ENCODE peak calls at places on chromosomes 2 and 18, in nine cellular contexts. S, D, K, F, J, R, P, E and Z are unnamed samples.

GRCh38 chr2:37415128-37415817 is 70.8 kb downstream of the QPCT start:
- DNase-seq in P (peak), S (no peak), E (no peak), R (no peak), F (peak), D (peak), J (peak), K (no peak), Z (no peak)

GRCh38 chr18:44793685-44794084 is 113.0 kb downstream of the SETBP1 start:
- DNase-seq in P (no peak), R (no peak), D (no peak), K (no peak), J (no peak), E (no peak), F (no peak), S (no peak), Z (no peak)

GRCh38 chr2:158456309-158457066 is at the start of the genes CCDC148 and PKP4:
- DNase-seq in R (peak), F (peak), J (peak), S (peak), K (peak), P (peak), D (peak), E (peak), Z (peak)

GRCh38 chr2:23777857-23778256 is 149.1 kb downstream of the ATAD2B start:
- DNase-seq in E (no peak), P (no peak), D (no peak), K (no peak), J (no peak), S (no peak), R (no peak), F (no peak), Z (no peak)

GRCh38 chr2:7692657-7693161 is 775.5 kb downstream of the RNF144A start:
- DNase-seq in D (peak), P (peak), F (peak), S (no peak), E (peak), J (no peak), R (no peak), K (no peak), Z (no peak)

GRCh38 chr2:240919786-240920782 is 13.9 kb downstream of the CROCC2 start:
- DNase-seq in F (no peak), R (no peak), P (no peak), D (no peak), E (peak), J (no peak), S (peak), K (peak), Z (no peak)

GRCh38 chr2:232887171-232887850 is 17.2 kb downstream of the SNORC start:
- DNase-seq in R (no peak), S (no peak), P (no peak), E (no peak), K (no peak), J (no peak), F (no peak), D (no peak), Z (no peak)

GRCh38 chr18:61360440-61361383 is 27.5 kb downstream of the CDH20 start:
- DNase-seq in P (no peak), S (no peak), E (no peak), K (no peak), R (no peak), J (no peak), F (no peak), D (no peak), Z (peak)

GRCh38 chr2:20199381-20200270 is 25.3 kb downstream of the SDC1 start:
- DNase-seq in K (no peak), E (no peak), R (no peak), J (no peak), F (no peak), D (no peak), S (no peak), P (no peak), Z (no peak)

GRCh38 chr2:42917374-42918017 is 125.1 kb upstream of the HAAO start:
- DNase-seq in E (peak), S (peak), F (no peak), J (no peak), R (no peak), D (no peak), K (no peak), P (peak), Z (no peak)

GRCh38 chr2:11748018-11748860 is 1.8 kb downstream of the LPIN1 start:
- DNase-seq in D (no peak), P (no peak), R (no peak), J (no peak), F (no peak), K (no peak), S (no peak), E (no peak), Z (no peak)

GRCh38 chr18:79248495-79249078 is 147.1 kb upstream of the NFATC1 start:
- DNase-seq in J (no peak), S (no peak), K (no peak), P (peak), D (no peak), R (no peak), F (no peak), E (no peak), Z (no peak)

GRCh38 chr2:27099334-27099955 is 12.9 kb downstream of the KHK start:
- DNase-seq in S (no peak), P (no peak), J (no peak), F (no peak), D (no peak), E (no peak), R (no peak), K (no peak), Z (no peak)

GRCh38 chr2:61978522-61978921 is 73.0 kb downstream of the COMMD1 start:
- DNase-seq in D (peak), J (no peak), S (no peak), P (no peak), F (no peak), R (no peak), K (no peak), E (peak), Z (peak)